ENCODE peak calls at places on chromosome 10, in five cellular contexts. One of them, this sample, is unnamed.

GRCh38 chr10:63671317-63671937 is 150.2 kb downstream of the REEP3 start:
- DNase-seq in mesenchymal stem cell: peak; percentile 54
- DNase-seq in H9: no peak
- DNase-seq in H1: no peak
- DNase-seq in neuronal stem cell: no peak
- DNase-seq in this sample: no peak

GRCh38 chr10:76675951-76676587 is 961.5 kb downstream of the KCNMA1 start:
- DNase-seq in mesenchymal stem cell: no peak
- DNase-seq in H9: no peak
- DNase-seq in H1: no peak
- DNase-seq in neuronal stem cell: no peak
- DNase-seq in this sample: no peak

GRCh38 chr10:93030409-93030808 is 30.2 kb upstream of the CYP26C1 start:
- DNase-seq in mesenchymal stem cell: peak; percentile 71
- DNase-seq in H9: no peak
- DNase-seq in H1: no peak
- DNase-seq in neuronal stem cell: no peak
- DNase-seq in this sample: peak; percentile 87

GRCh38 chr10:60893231-60893630 is 50.8 kb downstream of the RHOBTB1 start:
- DNase-seq in mesenchymal stem cell: no peak
- DNase-seq in H9: no peak
- DNase-seq in H1: no peak
- DNase-seq in neuronal stem cell: no peak
- DNase-seq in this sample: no peak

GRCh38 chr10:100020161-100020882 is 10.6 kb upstream of the DNMBP start:
- DNase-seq in mesenchymal stem cell: no peak
- DNase-seq in H9: no peak
- DNase-seq in H1: no peak
- DNase-seq in neuronal stem cell: no peak
- DNase-seq in this sample: no peak

GRCh38 chr10:117450940-117451339 is 75.7 kb upstream of the PDZD8 start:
- DNase-seq in mesenchymal stem cell: no peak
- DNase-seq in H9: no peak
- DNase-seq in H1: no peak
- DNase-seq in neuronal stem cell: no peak
- DNase-seq in this sample: no peak

GRCh38 chr10:51926336-51926735 is 226.9 kb upstream of the CSTF2T start:
- DNase-seq in mesenchymal stem cell: no peak
- DNase-seq in H9: no peak
- DNase-seq in H1: no peak
- DNase-seq in neuronal stem cell: no peak
- DNase-seq in this sample: peak; percentile 76

GRCh38 chr10:12130237-12130872 is 878 bp downstream of the SEC61A2 start:
- DNase-seq in mesenchymal stem cell: peak; percentile 83
- DNase-seq in H9: peak; percentile 45
- DNase-seq in H1: peak; percentile 55
- DNase-seq in neuronal stem cell: peak; percentile 45
- DNase-seq in this sample: no peak

GRCh38 chr10:62985807-62986525 is 147.2 kb upstream of the NRBF2 start:
- DNase-seq in mesenchymal stem cell: no peak
- DNase-seq in H9: no peak
- DNase-seq in H1: no peak
- DNase-seq in neuronal stem cell: no peak
- DNase-seq in this sample: no peak

GRCh38 chr10:116888380-116889055 is 39.2 kb downstream of the ENO4 start:
- DNase-seq in mesenchymal stem cell: peak; percentile 83
- DNase-seq in H9: peak; percentile 67
- DNase-seq in H1: no peak
- DNase-seq in neuronal stem cell: no peak
- DNase-seq in this sample: peak; percentile 43

GRCh38 chr10:122113161-122113944 is 124.4 kb downstream of the TACC2 start:
- DNase-seq in mesenchymal stem cell: peak; percentile 86
- DNase-seq in H9: peak; percentile 71
- DNase-seq in H1: peak; percentile 79
- DNase-seq in neuronal stem cell: peak; percentile 15
- DNase-seq in this sample: peak; percentile 78

GRCh38 chr10:14625210-14625621 is 149.5 kb downstream of the FAM107B start:
- DNase-seq in mesenchymal stem cell: peak; percentile 29
- DNase-seq in H9: no peak
- DNase-seq in H1: no peak
- DNase-seq in neuronal stem cell: no peak
- DNase-seq in this sample: no peak

GRCh38 chr10:100562008-100562672 is 26.4 kb downstream of the HIF1AN start:
- DNase-seq in mesenchymal stem cell: peak; percentile 49
- DNase-seq in H9: peak; percentile 67
- DNase-seq in H1: peak; percentile 81
- DNase-seq in neuronal stem cell: peak; percentile 42
- DNase-seq in this sample: peak; percentile 65

GRCh38 chr10:66714741-66715140 is 211.1 kb upstream of the LRRTM3 start:
- DNase-seq in mesenchymal stem cell: no peak
- DNase-seq in H9: no peak
- DNase-seq in H1: no peak
- DNase-seq in neuronal stem cell: no peak
- DNase-seq in this sample: no peak

GRCh38 chr10:48594799-48595198 is 10.1 kb downstream of the ARHGAP22 start:
- DNase-seq in mesenchymal stem cell: no peak
- DNase-seq in H9: peak; percentile 51
- DNase-seq in H1: no peak
- DNase-seq in neuronal stem cell: no peak
- DNase-seq in this sample: no peak

GRCh38 chr10:43111101-43111500 is 27.1 kb upstream of the CSGALNACT2 start:
- DNase-seq in mesenchymal stem cell: no peak
- DNase-seq in H9: no peak
- DNase-seq in H1: no peak
- DNase-seq in neuronal stem cell: no peak
- DNase-seq in this sample: no peak

GRCh38 chr10:99685232-99686041 is 26.1 kb downstream of the ENTPD7 start:
- DNase-seq in mesenchymal stem cell: no peak
- DNase-seq in H9: no peak
- DNase-seq in H1: no peak
- DNase-seq in neuronal stem cell: no peak
- DNase-seq in this sample: peak; percentile 22

GRCh38 chr10:60114765-60115586 is 208.6 kb upstream of the CCDC6 start:
- DNase-seq in mesenchymal stem cell: peak; percentile 68
- DNase-seq in H9: peak; percentile 33
- DNase-seq in H1: no peak
- DNase-seq in neuronal stem cell: peak; percentile 31
- DNase-seq in this sample: peak; percentile 81

GRCh38 chr10:49518982-49519578 is 19.8 kb downstream of the ERCC6 start:
- DNase-seq in mesenchymal stem cell: peak; percentile 53
- DNase-seq in H9: peak; percentile 38
- DNase-seq in H1: peak; percentile 56
- DNase-seq in neuronal stem cell: peak; percentile 61
- DNase-seq in this sample: peak; percentile 77

GRCh38 chr10:49055231-49055850 is 60.0 kb downstream of the VSTM4 start:
- DNase-seq in mesenchymal stem cell: no peak
- DNase-seq in H9: no peak
- DNase-seq in H1: no peak
- DNase-seq in neuronal stem cell: no peak
- DNase-seq in this sample: no peak

GRCh38 chr10:102669206-102670064 is 25.2 kb downstream of the TRIM8 start:
- DNase-seq in mesenchymal stem cell: peak; percentile 72
- DNase-seq in H9: peak; percentile 60
- DNase-seq in H1: peak; percentile 89
- DNase-seq in neuronal stem cell: no peak
- DNase-seq in this sample: peak; percentile 51

GRCh38 chr10:123136806-123137642 is 1.3 kb downstream of the HMX3 start:
- DNase-seq in mesenchymal stem cell: peak; percentile 33
- DNase-seq in H9: peak; percentile 76
- DNase-seq in H1: peak; percentile 80
- DNase-seq in neuronal stem cell: no peak
- DNase-seq in this sample: no peak

GRCh38 chr10:35371731-35372130 is 35.4 kb downstream of the CCNY start:
- DNase-seq in mesenchymal stem cell: no peak
- DNase-seq in H9: no peak
- DNase-seq in H1: peak; percentile 24
- DNase-seq in neuronal stem cell: no peak
- DNase-seq in this sample: no peak

GRCh38 chr10:97333351-97333600 is 1.3 kb downstream of the FRAT2 start:
- DNase-seq in mesenchymal stem cell: peak; percentile 78
- DNase-seq in H9: peak; percentile 46
- DNase-seq in H1: no peak
- DNase-seq in neuronal stem cell: no peak
- DNase-seq in this sample: no peak

GRCh38 chr10:15084502-15084922 is 4.1 kb downstream of the ACBD7 start:
- DNase-seq in mesenchymal stem cell: peak; percentile 71
- DNase-seq in H9: peak; percentile 69
- DNase-seq in H1: no peak
- DNase-seq in neuronal stem cell: peak; percentile 37
- DNase-seq in this sample: peak; percentile 54

GRCh38 chr10:42623929-42624328 is 14.4 kb downstream of the ZNF33B start:
- DNase-seq in mesenchymal stem cell: no peak
- DNase-seq in H9: no peak
- DNase-seq in H1: no peak
- DNase-seq in neuronal stem cell: no peak
- DNase-seq in this sample: no peak

GRCh38 chr10:11793762-11794479 is 29.2 kb upstream of the PROSER2 start:
- DNase-seq in mesenchymal stem cell: peak; percentile 54
- DNase-seq in H9: no peak
- DNase-seq in H1: no peak
- DNase-seq in neuronal stem cell: no peak
- DNase-seq in this sample: peak; percentile 68

GRCh38 chr10:97858001-97858439 is 8.4 kb downstream of the GOLGA7B start:
- DNase-seq in mesenchymal stem cell: no peak
- DNase-seq in H9: no peak
- DNase-seq in H1: no peak
- DNase-seq in neuronal stem cell: no peak
- DNase-seq in this sample: no peak

GRCh38 chr10:101938316-101939272 is 95.0 kb upstream of the KCNIP2 start:
- DNase-seq in mesenchymal stem cell: peak; percentile 86
- DNase-seq in H9: no peak
- DNase-seq in H1: no peak
- DNase-seq in neuronal stem cell: no peak
- DNase-seq in this sample: peak; percentile 58

GRCh38 chr10:8539056-8539455 is 484.6 kb downstream of the GATA3 start:
- DNase-seq in mesenchymal stem cell: no peak
- DNase-seq in H9: no peak
- DNase-seq in H1: no peak
- DNase-seq in neuronal stem cell: no peak
- DNase-seq in this sample: no peak

GRCh38 chr10:20596911-20597310 is 300.2 kb downstream of the NEBL start:
- DNase-seq in mesenchymal stem cell: peak; percentile 65
- DNase-seq in H9: no peak
- DNase-seq in H1: no peak
- DNase-seq in neuronal stem cell: peak; percentile 43
- DNase-seq in this sample: no peak

DNA sequence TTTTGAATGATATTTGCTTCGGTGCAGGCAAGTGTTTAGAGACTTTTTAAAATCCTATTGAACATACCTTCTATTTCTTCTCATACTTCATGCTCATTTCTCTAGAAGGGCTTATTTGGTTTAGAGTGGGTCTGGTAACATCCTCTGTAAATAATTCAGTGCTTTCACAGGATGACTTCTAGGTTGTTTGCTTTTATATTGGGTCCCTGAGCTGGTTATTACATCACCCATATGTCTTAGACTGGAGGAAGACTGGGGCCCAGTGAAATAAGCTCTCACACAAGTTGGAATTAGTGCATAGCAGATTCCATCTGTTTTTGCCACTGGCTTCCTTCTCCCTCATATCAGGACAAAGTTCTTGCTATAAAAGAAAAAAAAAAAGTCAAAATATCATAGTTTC is 6.5 kb downstream of the SUPV3L1 start:
- DNase-seq in mesenchymal stem cell: no peak
- DNase-seq in H9: no peak
- DNase-seq in H1: no peak
- DNase-seq in neuronal stem cell: no peak
- DNase-seq in this sample: no peak
- H3K9ac ChIP-seq in mesenchymal stem cell: no peak overlapping the region
- H3K9ac ChIP-seq in H9: no peak overlapping the region
- H3K9ac ChIP-seq in H1: no peak overlapping the region
- H3K9ac ChIP-seq in neuronal stem cell: no peak overlapping the region
- H3K9ac ChIP-seq in this sample: no peak overlapping the region

GRCh38 chr10:26278295-26278694 is 61.7 kb downstream of the GAD2 start:
- DNase-seq in mesenchymal stem cell: no peak
- DNase-seq in H9: no peak
- DNase-seq in H1: no peak
- DNase-seq in neuronal stem cell: no peak
- DNase-seq in this sample: peak; percentile 12

GRCh38 chr10:26269754-26270153 is 53.2 kb downstream of the GAD2 start:
- DNase-seq in mesenchymal stem cell: no peak
- DNase-seq in H9: no peak
- DNase-seq in H1: no peak
- DNase-seq in neuronal stem cell: peak; percentile 30
- DNase-seq in this sample: peak; percentile 66

GRCh38 chr10:26274391-26274790 is 57.8 kb downstream of the GAD2 start:
- DNase-seq in mesenchymal stem cell: no peak
- DNase-seq in H9: no peak
- DNase-seq in H1: no peak
- DNase-seq in neuronal stem cell: no peak
- DNase-seq in this sample: no peak
- H2BK12ac ChIP-seq in mesenchymal stem cell: no peak overlapping the region
- H2BK12ac ChIP-seq in H9: no peak overlapping the region
- H2BK12ac ChIP-seq in H1: no peak overlapping the region
- H2BK12ac ChIP-seq in neuronal stem cell: no peak overlapping the region
- H2BK12ac ChIP-seq in this sample: peak overlapping the region; percentile 32

GRCh38 chr10:31072453-31072852 is 40.8 kb upstream of the ZNF438 start:
- DNase-seq in mesenchymal stem cell: no peak
- DNase-seq in H9: no peak
- DNase-seq in H1: no peak
- DNase-seq in neuronal stem cell: no peak
- DNase-seq in this sample: no peak
- H3K9ac ChIP-seq in mesenchymal stem cell: no peak overlapping the region
- H3K9ac ChIP-seq in H9: no peak overlapping the region
- H3K9ac ChIP-seq in H1: no peak overlapping the region
- H3K9ac ChIP-seq in neuronal stem cell: no peak overlapping the region
- H3K9ac ChIP-seq in this sample: no peak overlapping the region

DNA sequence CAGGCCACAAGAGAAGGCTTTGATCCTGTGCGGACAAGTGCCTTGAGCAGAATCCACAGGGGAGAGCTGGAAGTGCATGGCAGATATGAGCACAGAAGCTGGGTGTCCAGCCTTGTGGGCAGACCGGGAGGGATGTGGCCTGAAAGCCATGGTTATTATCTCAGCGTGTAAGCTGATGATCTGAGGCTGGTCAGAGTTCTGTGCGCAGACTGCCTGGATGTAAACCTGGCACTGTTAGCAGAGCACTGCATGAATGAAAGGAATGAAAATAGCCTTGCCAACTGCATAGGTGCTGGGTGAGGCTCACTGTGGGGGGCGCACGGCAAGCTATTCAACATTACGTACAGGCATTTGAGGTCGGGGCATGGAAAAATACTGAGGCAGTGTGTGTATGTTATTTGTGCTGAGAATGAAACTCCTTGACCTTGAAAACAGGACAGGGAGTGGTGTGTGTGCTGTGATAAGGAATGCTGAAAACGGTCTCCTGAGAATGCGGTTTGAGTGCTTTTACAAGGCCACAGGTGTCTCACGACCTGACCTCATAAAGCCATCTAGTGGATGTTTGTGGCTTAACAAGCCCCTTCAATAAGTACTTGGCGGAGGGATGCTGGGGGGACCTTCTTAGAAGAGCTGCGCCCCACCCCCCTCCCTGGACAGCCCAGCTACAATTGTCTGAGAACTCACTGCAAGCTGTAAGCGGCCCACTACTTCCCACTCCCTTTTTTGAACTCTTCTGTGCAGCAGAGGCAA is 18.7 kb downstream of the AKR1C1 start:
- DNase-seq in mesenchymal stem cell: peak; percentile 34
- DNase-seq in H9: peak; percentile 68
- DNase-seq in H1: peak; percentile 47
- DNase-seq in neuronal stem cell: peak; percentile 33
- DNase-seq in this sample: peak; percentile 56
- H2BK12ac ChIP-seq in mesenchymal stem cell: no peak overlapping the region
- H2BK12ac ChIP-seq in H9: no peak overlapping the region
- H2BK12ac ChIP-seq in H1: peak overlapping the region; percentile 52
- H2BK12ac ChIP-seq in neuronal stem cell: no peak overlapping the region
- H2BK12ac ChIP-seq in this sample: no peak overlapping the region

GRCh38 chr10:938954-939678 is 7.6 kb upstream of the LARP4B start:
- DNase-seq in mesenchymal stem cell: no peak
- DNase-seq in H9: no peak
- DNase-seq in H1: no peak
- DNase-seq in neuronal stem cell: no peak
- DNase-seq in this sample: no peak
- H3K9ac ChIP-seq in mesenchymal stem cell: no peak overlapping the region
- H3K9ac ChIP-seq in H9: no peak overlapping the region
- H3K9ac ChIP-seq in H1: no peak overlapping the region
- H3K9ac ChIP-seq in neuronal stem cell: no peak overlapping the region
- H3K9ac ChIP-seq in this sample: no peak overlapping the region

This sample was measured in trophoblast cell.